ENCODE peak calls at places on chromosomes 11 and 22, in four cellular contexts. R is kidney, G is cardiac muscle cell, N is IMR-90. U is an unnamed sample.

GRCh38 chr11:83033972-83034672 is 37.6 kb downstream of the RAB30 start:
- DNase-seq in R (no peak), G (peak; percentile 78), N (peak; percentile 71), U (peak; percentile 82)

GRCh38 chr11:44030276-44030932 is 17.4 kb upstream of the ACCSL start:
- DNase-seq in R (no peak), G (peak; percentile 93), N (peak; percentile 68), U (no peak)

GRCh38 chr22:38040953-38041759 is 16.0 kb upstream of the PICK1 start:
- DNase-seq in R (no peak), G (no peak), N (peak; percentile 35), U (no peak)

GRCh38 chr22:37999640-38000272 is 15.4 kb upstream of the SOX10 start:
- DNase-seq in R (no peak), G (peak; percentile 69), N (peak; percentile 61), U (peak; percentile 49)

GRCh38 chr11:112880454-112880853 is 80.8 kb upstream of the NCAM1 start:
- DNase-seq in R (no peak), G (no peak), N (no peak), U (no peak)

GRCh38 chr11:66328307-66329144 is 7.7 kb downstream of the RIN1 start:
- DNase-seq in R (peak; percentile 88), G (peak; percentile 81), N (peak; percentile 70), U (no peak)

GRCh38 chr11:29159552-29160465 is 857.0 kb downstream of the KCNA4 start:
- DNase-seq in R (no peak), G (peak; percentile 86), N (peak; percentile 90), U (peak; percentile 67)

GRCh38 chr11:57641011-57641410 is 8.7 kb downstream of the YPEL4 start:
- DNase-seq in R (no peak), G (peak; percentile 51), N (no peak), U (no peak)

GRCh38 chr11:19992162-19992561 is 168.1 kb downstream of the DBX1 start:
- DNase-seq in R (no peak), G (no peak), N (no peak), U (no peak)

GRCh38 chr22:45064313-45065268 is 54.8 kb upstream of the PHF21B start:
- DNase-seq in R (no peak), G (peak; percentile 37), N (peak; percentile 87), U (peak; percentile 69)

GRCh38 chr11:1310772-1311468 is 1.5 kb upstream of the TOLLIP start:
- DNase-seq in R (no peak), G (no peak), N (no peak), U (no peak)
- H3K4me3 ChIP-seq in R (peak overlapping the region; percentile 81), G (no peak overlapping the region), N (no peak overlapping the region), U (no peak overlapping the region)

DNA sequence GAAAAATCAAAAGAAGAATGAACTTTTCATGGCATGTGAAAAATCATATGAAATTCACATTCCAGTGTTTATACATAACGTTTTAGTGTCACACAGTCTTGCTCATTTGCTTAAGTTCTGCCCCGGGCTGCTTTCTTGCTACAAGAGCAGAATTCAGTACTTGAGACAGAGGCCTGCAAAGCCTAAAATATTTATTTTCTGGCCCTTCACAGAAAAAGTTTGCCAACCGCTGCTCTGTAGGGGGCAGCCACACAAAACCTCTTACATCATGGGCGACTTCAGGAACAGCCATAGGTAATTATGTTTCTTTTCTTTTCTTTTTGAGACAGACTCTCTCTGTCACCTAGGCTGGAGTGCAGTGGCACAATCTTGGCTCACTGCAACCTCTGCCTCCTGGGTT is 1.0 kb upstream of the ATG2A start:
- DNase-seq in R (no peak), G (peak; percentile 72), N (peak; percentile 70), U (peak; percentile 53)
- TF ChIP-seq CTCF in R (peak; percentile 12), G (peak; percentile 39), N (peak; percentile 42), U (peak; percentile 4)

GRCh38 chr22:50697667-50698506 is 25.3 kb downstream of the SHANK3 start:
- DNase-seq in R (peak; percentile 58), G (no peak), N (no peak), U (no peak)
- H3K4me3 ChIP-seq in R (peak overlapping the region; percentile 47), G (peak overlapping the region; percentile 55), N (peak overlapping the region; percentile 48), U (peak overlapping the region; percentile 45)

GRCh38 chr11:126337472-126338241 is 17.8 kb upstream of the ST3GAL4 start:
- DNase-seq in R (no peak), G (no peak), N (no peak), U (no peak)

GRCh38 chr11:126335463-126335760 is 20.1 kb upstream of the ST3GAL4 start:
- DNase-seq in R (no peak), G (no peak), N (no peak), U (no peak)

GRCh38 chr11:126336065-126336464 is 19.4 kb upstream of the ST3GAL4 start:
- DNase-seq in R (no peak), G (no peak), N (no peak), U (no peak)

GRCh38 chr11:126337121-126337471 is 18.4 kb upstream of the ST3GAL4 start:
- DNase-seq in R (no peak), G (no peak), N (no peak), U (no peak)

DNA sequence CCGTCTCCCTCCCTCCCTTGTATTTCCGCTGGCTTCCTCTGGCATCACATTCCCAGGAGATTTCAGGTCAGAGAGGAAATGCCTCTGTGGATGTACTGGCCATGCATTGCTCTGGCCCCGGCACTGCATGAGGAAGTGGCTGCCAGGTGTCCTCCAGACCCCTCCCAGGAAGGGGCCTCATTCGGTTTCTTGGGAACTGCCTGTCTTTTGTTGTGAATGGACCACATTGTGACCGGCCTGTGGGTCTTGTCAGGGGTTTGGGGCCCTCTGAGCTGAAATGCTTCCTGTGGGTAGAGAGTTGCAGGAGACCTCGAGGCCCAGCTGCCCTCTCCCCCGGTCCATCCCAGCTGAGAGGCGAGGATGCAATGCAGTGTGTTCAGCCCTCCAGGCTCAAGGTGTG is 18.8 kb upstream of the ST3GAL4 start:
- DNase-seq in R (no peak), G (peak; percentile 64), N (no peak), U (no peak)
- TF ChIP-seq CTCF in R (no peak), G (no peak), N (no peak), U (no peak)

GRCh38 chr11:75160880-75161279 is 10.0 kb downstream of the SLCO2B1 start:
- DNase-seq in R (no peak), G (no peak), N (no peak), U (no peak)

GRCh38 chr11:75159081-75159953 is 8.4 kb downstream of the SLCO2B1 start:
- DNase-seq in R (peak; percentile 69), G (no peak), N (no peak), U (no peak)

GRCh38 chr11:75158241-75158640 is 7.3 kb downstream of the SLCO2B1 start:
- DNase-seq in R (no peak), G (no peak), N (no peak), U (no peak)

GRCh38 chr11:75161506-75161905 is 10.6 kb downstream of the SLCO2B1 start:
- DNase-seq in R (peak; percentile 42), G (peak; percentile 21), N (no peak), U (no peak)

DNA sequence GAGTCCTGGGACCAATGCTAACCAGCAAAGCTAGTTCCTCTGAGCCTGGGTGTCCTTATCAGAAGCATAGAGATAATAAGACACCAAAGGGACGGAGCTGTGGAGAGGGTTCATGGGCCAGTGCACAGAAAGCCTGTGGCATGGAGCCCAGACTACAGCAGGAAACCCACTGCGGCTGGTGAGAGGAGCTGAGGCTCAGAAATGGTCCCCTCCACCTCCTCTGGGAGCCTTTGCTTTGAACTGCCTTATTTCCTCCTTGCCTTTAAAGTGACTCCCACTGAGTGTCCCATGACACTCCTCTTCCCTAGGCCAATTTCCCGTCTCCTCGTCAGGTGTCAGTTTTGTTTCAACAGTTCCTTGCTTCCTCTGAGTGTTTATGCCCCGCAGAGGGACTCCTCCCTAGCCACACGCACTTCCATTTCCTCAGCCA is 9.4 kb downstream of the SLCO2B1 start:
- DNase-seq in R (peak; percentile 26), G (no peak), N (no peak), U (no peak)
- H3K4me3 ChIP-seq in R (peak overlapping the region; percentile 21), G (no peak overlapping the region), N (no peak overlapping the region), U (no peak overlapping the region)

DNA sequence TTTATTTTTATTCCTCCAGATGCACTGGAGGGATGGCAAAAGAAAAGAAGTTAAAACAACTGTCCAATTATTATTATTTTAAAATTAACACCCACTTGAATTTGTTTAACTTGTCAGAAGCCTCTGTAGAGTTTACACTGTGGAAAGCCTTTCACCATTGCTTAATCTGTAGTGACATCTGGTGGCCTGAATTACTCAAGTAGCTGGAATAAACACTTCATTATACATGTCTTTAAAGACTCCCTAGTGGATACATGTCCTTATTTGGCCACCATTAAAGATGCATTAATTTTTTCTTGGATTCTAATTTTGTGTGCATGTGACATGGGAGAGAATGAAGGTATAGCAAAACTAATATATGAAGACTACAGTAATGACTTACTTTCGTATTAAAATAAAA is 1496.5 kb downstream of the FAM181B start:
- DNase-seq in R (no peak), G (peak; percentile 33), N (peak; percentile 4), U (peak; percentile 49)
- TF ChIP-seq CTCF in R (peak; percentile 48), G (no peak), N (peak; percentile 29), U (peak; percentile 33)

U was measured in astrocyte of the cerebellum.